ENCODE peak calls at places on chromosome 22, in ten cellular contexts. One of them, this sample, is unnamed.
A peak's percentile ranks its signal among the peaks of the same experiment; 100 is the strongest.

GRCh38 chr22:32531228-32531627 is 56.6 kb downstream of the FBXO7 start:
- DNase-seq in kidney: peak; percentile 67
- DNase-seq in HL-60: no peak
- DNase-seq in ascending aorta: no peak
- DNase-seq in heart left ventricle: peak; percentile 64
- DNase-seq in AG09309: no peak
- DNase-seq in upper lobe of right lung: no peak
- DNase-seq in type B pancreatic cell: no peak
- DNase-seq in GM10248: no peak
- DNase-seq in GM23338: no peak
- DNase-seq in this sample: no peak

GRCh38 chr22:32622004-32622761 is 147.6 kb downstream of the FBXO7 start:
- DNase-seq in ascending aorta: no peak
- DNase-seq in kidney: peak; percentile 86
- DNase-seq in heart left ventricle: peak; percentile 76
- DNase-seq in type B pancreatic cell: no peak
- DNase-seq in AG09309: peak; percentile 51
- DNase-seq in upper lobe of right lung: no peak
- DNase-seq in GM23338: peak; percentile 94
- DNase-seq in GM10248: no peak
- DNase-seq in HL-60: no peak
- DNase-seq in this sample: no peak

GRCh38 chr22:41526802-41527799 is 17.2 kb downstream of the POLR3H start:
- DNase-seq in GM10248: peak; percentile 80
- DNase-seq in GM23338: peak; percentile 70
- DNase-seq in ascending aorta: no peak
- DNase-seq in upper lobe of right lung: no peak
- DNase-seq in heart left ventricle: no peak
- DNase-seq in type B pancreatic cell: no peak
- DNase-seq in kidney: no peak
- DNase-seq in HL-60: no peak
- DNase-seq in AG09309: no peak
- DNase-seq in this sample: no peak

GRCh38 chr22:24482586-24482985 is 12.5 kb upstream of the UPB1 start:
- DNase-seq in GM10248: no peak
- DNase-seq in AG09309: peak; percentile 79
- DNase-seq in GM23338: no peak
- DNase-seq in upper lobe of right lung: no peak
- DNase-seq in kidney: no peak
- DNase-seq in type B pancreatic cell: no peak
- DNase-seq in HL-60: peak; percentile 70
- DNase-seq in heart left ventricle: no peak
- DNase-seq in ascending aorta: no peak
- DNase-seq in this sample: no peak

GRCh38 chr22:49966041-49966715 is 5.6 kb downstream of the PIM3 start:
- DNase-seq in ascending aorta: peak; percentile 8
- DNase-seq in GM10248: no peak
- DNase-seq in AG09309: no peak
- DNase-seq in upper lobe of right lung: peak; percentile 68
- DNase-seq in heart left ventricle: peak; percentile 16
- DNase-seq in GM23338: no peak
- DNase-seq in HL-60: no peak
- DNase-seq in type B pancreatic cell: no peak
- DNase-seq in kidney: peak; percentile 79
- DNase-seq in this sample: peak; percentile 48

GRCh38 chr22:17098379-17098819 is 13.6 kb downstream of the IL17RA start:
- DNase-seq in upper lobe of right lung: peak; percentile 64
- DNase-seq in GM23338: no peak
- DNase-seq in type B pancreatic cell: no peak
- DNase-seq in kidney: no peak
- DNase-seq in AG09309: no peak
- DNase-seq in ascending aorta: no peak
- DNase-seq in HL-60: peak; percentile 96
- DNase-seq in heart left ventricle: no peak
- DNase-seq in GM10248: no peak
- DNase-seq in this sample: peak; percentile 66

GRCh38 chr22:40270031-40270430 is 76.3 kb upstream of the ADSL start:
- DNase-seq in heart left ventricle: no peak
- DNase-seq in GM23338: no peak
- DNase-seq in HL-60: no peak
- DNase-seq in AG09309: no peak
- DNase-seq in GM10248: no peak
- DNase-seq in upper lobe of right lung: no peak
- DNase-seq in type B pancreatic cell: no peak
- DNase-seq in ascending aorta: no peak
- DNase-seq in kidney: no peak
- DNase-seq in this sample: no peak

GRCh38 chr22:23110922-23111527 is 30.8 kb downstream of the RSPH14 start:
- DNase-seq in upper lobe of right lung: no peak
- DNase-seq in type B pancreatic cell: no peak
- DNase-seq in GM10248: no peak
- DNase-seq in HL-60: no peak
- DNase-seq in heart left ventricle: no peak
- DNase-seq in AG09309: no peak
- DNase-seq in kidney: no peak
- DNase-seq in ascending aorta: no peak
- DNase-seq in GM23338: no peak
- DNase-seq in this sample: no peak

GRCh38 chr22:20115691-20116375 is at the start of gene RANBP1:
- DNase-seq in AG09309: no peak
- DNase-seq in ascending aorta: no peak
- DNase-seq in kidney: peak; percentile 78
- DNase-seq in heart left ventricle: no peak
- DNase-seq in type B pancreatic cell: no peak
- DNase-seq in HL-60: no peak
- DNase-seq in upper lobe of right lung: peak; percentile 64
- DNase-seq in GM10248: no peak
- DNase-seq in GM23338: peak; percentile 21
- DNase-seq in this sample: no peak

GRCh38 chr22:20118572-20119020 is 1.6 kb upstream of the TRMT2A start:
- DNase-seq in ascending aorta: no peak
- DNase-seq in kidney: peak; percentile 28
- DNase-seq in GM10248: no peak
- DNase-seq in GM23338: no peak
- DNase-seq in heart left ventricle: no peak
- DNase-seq in type B pancreatic cell: no peak
- DNase-seq in AG09309: no peak
- DNase-seq in HL-60: no peak
- DNase-seq in upper lobe of right lung: peak; percentile 20
- DNase-seq in this sample: no peak

GRCh38 chr22:20117656-20118571 is 888 bp upstream of the TRMT2A start:
- DNase-seq in GM23338: peak; percentile 32
- DNase-seq in ascending aorta: no peak
- DNase-seq in kidney: peak; percentile 88
- DNase-seq in type B pancreatic cell: no peak
- DNase-seq in HL-60: peak; percentile 52
- DNase-seq in AG09309: no peak
- DNase-seq in upper lobe of right lung: peak; percentile 76
- DNase-seq in heart left ventricle: no peak
- DNase-seq in GM10248: peak; percentile 72
- DNase-seq in this sample: no peak

GRCh38 chr22:20116376-20116950 is 559 bp downstream of the RANBP1 start:
- DNase-seq in AG09309: no peak
- DNase-seq in kidney: no peak
- DNase-seq in type B pancreatic cell: no peak
- DNase-seq in HL-60: peak; percentile 47
- DNase-seq in upper lobe of right lung: no peak
- DNase-seq in GM23338: peak; percentile 20
- DNase-seq in heart left ventricle: no peak
- DNase-seq in ascending aorta: no peak
- DNase-seq in GM10248: peak; percentile 43
- DNase-seq in this sample: no peak

DNA sequence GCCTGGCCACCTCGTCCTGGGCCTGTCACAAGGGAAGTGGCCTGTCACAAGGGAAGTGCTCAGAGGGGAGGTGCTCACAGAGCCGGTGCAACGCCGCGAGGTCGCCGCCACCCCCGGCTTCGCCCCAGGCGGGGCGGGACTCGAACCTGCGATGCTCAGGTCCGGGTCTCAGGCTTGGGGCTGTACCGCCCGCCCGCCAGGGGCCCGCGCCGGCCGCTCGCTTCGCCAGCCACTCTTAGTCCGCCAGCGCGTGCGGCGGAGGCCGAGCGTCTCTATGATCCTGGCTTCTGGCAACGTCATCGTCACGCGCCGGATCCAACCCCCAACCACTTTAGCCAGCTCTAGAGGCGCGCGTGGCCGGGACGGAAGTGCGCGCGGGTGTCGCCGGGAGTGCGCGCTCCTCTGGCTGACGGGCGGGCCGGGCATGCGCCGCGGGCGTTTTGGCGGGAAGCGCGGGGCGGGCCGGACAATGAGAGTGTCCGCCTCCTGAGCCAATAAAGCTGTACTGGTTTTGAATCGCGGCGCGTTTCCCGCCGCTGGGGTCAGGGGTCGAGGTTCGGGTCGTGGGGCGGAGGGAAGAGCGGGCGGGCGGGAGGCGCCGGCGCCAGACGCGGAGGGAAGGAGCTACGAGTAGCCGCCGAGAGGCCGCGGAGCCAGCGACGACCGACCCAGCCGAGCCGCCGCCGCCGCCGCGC is at the start of gene TRMT2A:
- DNase-seq in heart left ventricle: peak; percentile 98
- DNase-seq in GM23338: peak; percentile 99
- DNase-seq in AG09309: peak; percentile 87
- DNase-seq in type B pancreatic cell: peak; percentile 99
- DNase-seq in kidney: peak; percentile 99
- DNase-seq in GM10248: peak; percentile 98
- DNase-seq in ascending aorta: peak; percentile 92
- DNase-seq in upper lobe of right lung: peak; percentile 99
- DNase-seq in HL-60: peak; percentile 98
- DNase-seq in this sample: peak; percentile 97
- TF ChIP-seq CTCF in heart left ventricle: peak; percentile 38
- TF ChIP-seq CTCF in GM23338: no peak
- TF ChIP-seq CTCF in AG09309: no peak
- TF ChIP-seq CTCF in type B pancreatic cell: peak; percentile 35
- TF ChIP-seq CTCF in kidney: no peak
- TF ChIP-seq CTCF in GM10248: peak; percentile 4
- TF ChIP-seq CTCF in ascending aorta: peak; percentile 26
- TF ChIP-seq CTCF in upper lobe of right lung: peak; percentile 31
- TF ChIP-seq CTCF in HL-60: no peak
- TF ChIP-seq CTCF in this sample: no peak

GRCh38 chr22:37905534-37906363 is at the start of gene MICALL1:
- DNase-seq in heart left ventricle: peak; percentile 79
- DNase-seq in GM10248: peak; percentile 95
- DNase-seq in AG09309: no peak
- DNase-seq in GM23338: peak; percentile 82
- DNase-seq in kidney: peak; percentile 90
- DNase-seq in type B pancreatic cell: peak; percentile 81
- DNase-seq in HL-60: peak; percentile 52
- DNase-seq in ascending aorta: no peak
- DNase-seq in upper lobe of right lung: peak; percentile 89
- DNase-seq in this sample: no peak
- TF ChIP-seq CTCF in heart left ventricle: no peak
- TF ChIP-seq CTCF in GM10248: peak; percentile 78
- TF ChIP-seq CTCF in AG09309: no peak
- TF ChIP-seq CTCF in GM23338: no peak
- TF ChIP-seq CTCF in kidney: peak; percentile 27
- TF ChIP-seq CTCF in type B pancreatic cell: peak; percentile 30
- TF ChIP-seq CTCF in HL-60: no peak
- TF ChIP-seq CTCF in ascending aorta: no peak
- TF ChIP-seq CTCF in upper lobe of right lung: no peak
- TF ChIP-seq CTCF in this sample: peak; percentile 24

DNA sequence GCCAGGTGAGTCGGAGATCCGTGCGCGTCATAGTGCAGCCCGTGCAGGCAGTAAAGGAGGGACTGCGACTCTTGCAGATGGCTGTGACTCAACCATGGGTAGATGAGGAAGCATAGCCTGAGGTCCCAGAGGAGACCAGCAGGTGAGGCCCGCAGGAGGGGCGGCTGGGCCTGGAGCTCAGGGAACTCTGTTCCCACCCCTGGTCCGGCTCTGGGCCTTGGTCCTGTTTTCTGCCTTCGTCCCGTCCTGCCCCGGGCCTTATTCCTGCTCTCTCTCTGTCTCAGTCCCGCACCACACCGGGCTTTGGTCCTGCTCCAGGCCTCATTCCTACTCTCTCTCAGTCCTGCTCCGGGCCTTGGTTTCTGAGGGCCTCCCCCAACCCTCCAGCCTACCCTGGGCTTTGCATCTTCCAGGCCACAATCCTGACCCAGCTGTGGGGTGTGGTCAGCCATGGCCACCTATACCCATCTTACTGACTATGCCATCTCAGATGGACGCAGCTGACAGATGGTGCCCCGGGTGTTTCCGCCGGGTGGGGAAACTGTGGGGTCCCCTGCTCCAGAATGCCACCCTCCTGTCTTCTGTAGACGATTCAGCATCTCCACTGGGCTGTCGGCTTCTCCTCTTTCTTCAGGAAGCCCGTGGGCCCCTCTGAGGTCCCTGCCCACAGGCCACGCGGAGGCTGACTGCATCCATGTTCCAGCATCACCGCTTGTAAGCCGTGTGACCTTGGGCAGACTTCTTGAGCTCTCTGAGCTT is 1134.1 kb downstream of the BRD1 start:
- DNase-seq in heart left ventricle: no peak
- DNase-seq in type B pancreatic cell: no peak
- DNase-seq in GM10248: no peak
- DNase-seq in GM23338: no peak
- DNase-seq in AG09309: no peak
- DNase-seq in kidney: peak; percentile 51
- DNase-seq in upper lobe of right lung: no peak
- DNase-seq in ascending aorta: no peak
- DNase-seq in HL-60: no peak
- DNase-seq in this sample: no peak
- TF ChIP-seq CTCF in heart left ventricle: no peak
- TF ChIP-seq CTCF in type B pancreatic cell: no peak
- TF ChIP-seq CTCF in GM10248: no peak
- TF ChIP-seq CTCF in GM23338: no peak
- TF ChIP-seq CTCF in AG09309: no peak
- TF ChIP-seq CTCF in kidney: no peak
- TF ChIP-seq CTCF in upper lobe of right lung: no peak
- TF ChIP-seq CTCF in ascending aorta: no peak
- TF ChIP-seq CTCF in HL-60: no peak
- TF ChIP-seq CTCF in this sample: no peak

GRCh38 chr22:18999416-18999815 is 63.3 kb upstream of the PRODH start:
- DNase-seq in HL-60: no peak
- DNase-seq in GM10248: no peak
- DNase-seq in GM23338: no peak
- DNase-seq in type B pancreatic cell: no peak
- DNase-seq in kidney: no peak
- DNase-seq in ascending aorta: no peak
- DNase-seq in upper lobe of right lung: no peak
- DNase-seq in heart left ventricle: no peak
- DNase-seq in AG09309: no peak
- DNase-seq in this sample: no peak

GRCh38 chr22:19001204-19001603 is 65.1 kb upstream of the PRODH start:
- DNase-seq in ascending aorta: no peak
- DNase-seq in GM10248: no peak
- DNase-seq in heart left ventricle: no peak
- DNase-seq in kidney: no peak
- DNase-seq in GM23338: no peak
- DNase-seq in HL-60: no peak
- DNase-seq in upper lobe of right lung: no peak
- DNase-seq in AG09309: no peak
- DNase-seq in type B pancreatic cell: no peak
- DNase-seq in this sample: no peak

GRCh38 chr22:18997306-18997924 is 61.3 kb upstream of the PRODH start:
- DNase-seq in type B pancreatic cell: no peak
- DNase-seq in HL-60: no peak
- DNase-seq in kidney: no peak
- DNase-seq in GM10248: no peak
- DNase-seq in heart left ventricle: no peak
- DNase-seq in GM23338: no peak
- DNase-seq in AG09309: no peak
- DNase-seq in upper lobe of right lung: no peak
- DNase-seq in ascending aorta: no peak
- DNase-seq in this sample: no peak

GRCh38 chr22:18997925-18998315 is 61.8 kb upstream of the PRODH start:
- DNase-seq in heart left ventricle: no peak
- DNase-seq in ascending aorta: no peak
- DNase-seq in type B pancreatic cell: no peak
- DNase-seq in kidney: no peak
- DNase-seq in upper lobe of right lung: no peak
- DNase-seq in GM23338: peak; percentile 24
- DNase-seq in HL-60: no peak
- DNase-seq in AG09309: no peak
- DNase-seq in GM10248: no peak
- DNase-seq in this sample: no peak

GRCh38 chr22:18998998-18999397 is 62.9 kb upstream of the PRODH start:
- DNase-seq in ascending aorta: no peak
- DNase-seq in upper lobe of right lung: no peak
- DNase-seq in type B pancreatic cell: no peak
- DNase-seq in GM23338: peak; percentile 92
- DNase-seq in GM10248: no peak
- DNase-seq in AG09309: no peak
- DNase-seq in heart left ventricle: no peak
- DNase-seq in kidney: no peak
- DNase-seq in HL-60: no peak
- DNase-seq in this sample: no peak
- TF ChIP-seq CTCF in ascending aorta: no peak
- TF ChIP-seq CTCF in upper lobe of right lung: no peak
- TF ChIP-seq CTCF in type B pancreatic cell: peak; percentile 62
- TF ChIP-seq CTCF in GM23338: peak; percentile 91
- TF ChIP-seq CTCF in GM10248: no peak
- TF ChIP-seq CTCF in AG09309: peak; percentile 15
- TF ChIP-seq CTCF in heart left ventricle: peak; percentile 6
- TF ChIP-seq CTCF in kidney: no peak
- TF ChIP-seq CTCF in HL-60: no peak
- TF ChIP-seq CTCF in this sample: peak; percentile 34

This sample was measured in CD14-positive monocyte.